ENCODE peak calls at places on chromosomes 2 and 18, in eight cellular contexts. P, Z, K, F, L, M, J and A are unnamed samples.

GRCh38 chr2:101981484-101981883 is 10.3 kb upstream of the IL1R2 start:
- DNase-seq in P (no peak), Z (no peak), K (no peak), F (no peak), L (no peak), M (no peak), J (no peak), A (no peak)

GRCh38 chr2:70121627-70122372 is 34.5 kb downstream of the PCBP1 start:
- DNase-seq in P (no peak), Z (peak), K (no peak), F (no peak), L (no peak), M (no peak), J (no peak), A (no peak)

GRCh38 chr2:26462100-26462499 is 15.8 kb downstream of the OTOF start:
- DNase-seq in P (no peak), Z (peak), K (no peak), F (no peak), L (no peak), M (peak), J (no peak), A (no peak)

GRCh38 chr2:204264068-204264693 is 281.1 kb upstream of the PARD3B start:
- DNase-seq in P (no peak), Z (no peak), K (no peak), F (no peak), L (no peak), M (no peak), J (no peak), A (no peak)

GRCh38 chr2:201357216-201357615 is at the start of gene FLACC1:
- DNase-seq in P (peak), Z (no peak), K (peak), F (no peak), L (no peak), M (no peak), J (peak), A (peak)

GRCh38 chr2:8581048-8581561 is 100.8 kb upstream of the ID2 start:
- DNase-seq in P (no peak), Z (peak), K (no peak), F (no peak), L (no peak), M (no peak), J (no peak), A (no peak)

GRCh38 chr2:145110668-145111067 is 590.7 kb upstream of the ZEB2 start:
- DNase-seq in P (peak), Z (no peak), K (peak), F (no peak), L (no peak), M (no peak), J (no peak), A (peak)

GRCh38 chr18:24968233-24968775 is 383.7 kb downstream of the ZNF521 start:
- DNase-seq in P (no peak), Z (no peak), K (no peak), F (no peak), L (no peak), M (no peak), J (no peak), A (peak)

GRCh38 chr2:112138143-112139032 is at the start of gene FBLN7:
- DNase-seq in P (no peak), Z (no peak), K (peak), F (no peak), L (no peak), M (peak), J (peak), A (no peak)

GRCh38 chr2:192245329-192245728 is 50.6 kb upstream of the TMEFF2 start:
- DNase-seq in P (no peak), Z (no peak), K (peak), F (no peak), L (no peak), M (no peak), J (no peak), A (no peak)

GRCh38 chr18:30106356-30106755 is 936.2 kb downstream of the DSC3 start:
- DNase-seq in P (peak), Z (no peak), K (no peak), F (no peak), L (no peak), M (no peak), J (no peak), A (peak)

GRCh38 chr2:241132549-241133435 is 16.5 kb downstream of the PASK start:
- DNase-seq in P (no peak), Z (no peak), K (no peak), F (no peak), L (no peak), M (no peak), J (no peak), A (no peak)

GRCh38 chr2:241410739-241411176 is 54.7 kb downstream of the FARP2 start:
- DNase-seq in P (peak), Z (no peak), K (peak), F (no peak), L (no peak), M (no peak), J (no peak), A (no peak)

GRCh38 chr2:203623104-203623503 is 83.3 kb upstream of the CD28 start:
- DNase-seq in P (peak), Z (no peak), K (peak), F (no peak), L (no peak), M (no peak), J (no peak), A (no peak)

GRCh38 chr2:71941731-71942575 is 205.7 kb downstream of the CYP26B1 start:
- DNase-seq in P (no peak), Z (peak), K (no peak), F (no peak), L (no peak), M (no peak), J (no peak), A (no peak)

GRCh38 chr2:203352604-203353255 is 24.5 kb downstream of the ABI2 start:
- DNase-seq in P (no peak), Z (no peak), K (no peak), F (no peak), L (no peak), M (no peak), J (no peak), A (no peak)

GRCh38 chr2:168912466-168913170 is 11.5 kb downstream of the G6PC2 start:
- DNase-seq in P (peak), Z (no peak), K (peak), F (no peak), L (no peak), M (peak), J (peak), A (no peak)

GRCh38 chr18:26652501-26652900 is 104.1 kb upstream of the KCTD1 start:
- DNase-seq in P (no peak), Z (no peak), K (no peak), F (no peak), L (no peak), M (no peak), J (no peak), A (no peak)

GRCh38 chr2:11742317-11742701 is 4.1 kb upstream of the LPIN1 start:
- DNase-seq in P (no peak), Z (no peak), K (no peak), F (no peak), L (no peak), M (no peak), J (no peak), A (no peak)

GRCh38 chr2:31688282-31688681 is 107.5 kb upstream of the SRD5A2 start:
- DNase-seq in P (no peak), Z (no peak), K (peak), F (no peak), L (no peak), M (no peak), J (no peak), A (no peak)

GRCh38 chr2:19786408-19787058 is 115.2 kb downstream of the TTC32 start:
- DNase-seq in P (peak), Z (no peak), K (peak), F (no peak), L (no peak), M (no peak), J (no peak), A (no peak)

GRCh38 chr18:9032519-9032918 is 70.0 kb upstream of the NDUFV2 start:
- DNase-seq in P (no peak), Z (no peak), K (no peak), F (no peak), L (no peak), M (no peak), J (no peak), A (no peak)

GRCh38 chr2:199131256-199131655 is 326.5 kb downstream of the SATB2 start:
- DNase-seq in P (no peak), Z (no peak), K (no peak), F (no peak), L (no peak), M (no peak), J (no peak), A (no peak)

GRCh38 chr18:58581265-58581664 is 47.6 kb downstream of the ALPK2 start:
- DNase-seq in P (peak), Z (no peak), K (peak), F (no peak), L (no peak), M (no peak), J (no peak), A (no peak)

GRCh38 chr2:145091011-145091744 is 571.3 kb upstream of the ZEB2 start:
- DNase-seq in P (peak), Z (no peak), K (peak), F (no peak), L (no peak), M (no peak), J (no peak), A (no peak)

GRCh38 chr18:69897397-69898108 is 50.1 kb downstream of the CD226 start:
- DNase-seq in P (no peak), Z (no peak), K (no peak), F (no peak), L (no peak), M (no peak), J (no peak), A (no peak)

GRCh38 chr18:78514910-78515670 is 464.5 kb upstream of the SALL3 start:
- DNase-seq in P (no peak), Z (no peak), K (no peak), F (no peak), L (no peak), M (no peak), J (no peak), A (no peak)